ENCODE peak calls at places on chromosomes 12 and 14, in four cellular contexts. U is K562, Y is HCT116, Z is Panc1. D is an unnamed sample.

GRCh38 chr12:105067511-105068031 is 16.7 kb downstream of the ALDH1L2 start:
- DNase-seq in U (no peak), Y (no peak), Z (no peak), D (no peak)

GRCh38 chr12:57177354-57177753 is 29.9 kb upstream of the LRP1-AS start:
- DNase-seq in U (no peak), Y (no peak), Z (no peak), D (no peak)

GRCh38 chr12:121287267-121287954 is 9.1 kb downstream of the CAMKK2 start:
- DNase-seq in U (no peak), Y (no peak), Z (no peak), D (no peak)

GRCh38 chr14:31768355-31768754 is 207.2 kb downstream of the NUBPL start:
- DNase-seq in U (no peak), Y (no peak), Z (no peak), D (no peak)

GRCh38 chr12:100593490-100593889 is 20.0 kb downstream of the GAS2L3 start:
- DNase-seq in U (no peak), Y (no peak), Z (no peak), D (peak)

GRCh38 chr14:104085889-104086201 is 345 bp downstream of the ASPG start:
- DNase-seq in U (no peak), Y (no peak), Z (no peak), D (no peak)

GRCh38 chr14:88463318-88463717 is 77.9 kb downstream of the SPATA7 start:
- DNase-seq in U (peak), Y (peak), Z (no peak), D (peak)

GRCh38 chr14:102927346-102927877 is 4.9 kb downstream of the AMN start:
- DNase-seq in U (no peak), Y (peak), Z (no peak), D (no peak)

GRCh38 chr14:77154421-77154820 is 12.8 kb upstream of the ZDHHC22 start:
- DNase-seq in U (no peak), Y (no peak), Z (no peak), D (no peak)

GRCh38 chr12:131113562-131113961 is 159.9 kb downstream of the ADGRD1 start:
- DNase-seq in U (no peak), Y (no peak), Z (no peak), D (no peak)

GRCh38 chr14:94805726-94806288 is 35.9 kb upstream of the GSC start:
- DNase-seq in U (no peak), Y (no peak), Z (no peak), D (no peak)

GRCh38 chr14:104385189-104386135 is 194.1 kb upstream of the C14orf180 start:
- DNase-seq in U (no peak), Y (no peak), Z (no peak), D (no peak)

GRCh38 chr14:19823178-19823577 is 19.6 kb downstream of the OR4N2 start:
- DNase-seq in U (no peak), Y (no peak), Z (no peak), D (no peak)

GRCh38 chr12:28253175-28253641 is 63.0 kb downstream of the CCDC91 start:
- DNase-seq in U (no peak), Y (no peak), Z (no peak), D (no peak)

GRCh38 chr12:95118138-95118787 is 44.8 kb upstream of the NR2C1 start:
- DNase-seq in U (no peak), Y (no peak), Z (no peak), D (peak)

GRCh38 chr14:90785876-90786450 is 30.3 kb downstream of the TTC7B start:
- DNase-seq in U (no peak), Y (no peak), Z (no peak), D (no peak)
- TF ChIP-seq TCF7L2 in U (no peak), Y (no peak), Z (no peak), D (no peak)

GRCh38 chr12:54683388-54683787 is 35.2 kb upstream of the DCD start:
- DNase-seq in U (no peak), Y (no peak), Z (no peak), D (no peak)

GRCh38 chr12:54678131-54678530 is 30.0 kb upstream of the DCD start:
- DNase-seq in U (no peak), Y (no peak), Z (no peak), D (no peak)

GRCh38 chr12:54682674-54683073 is 34.5 kb upstream of the DCD start:
- DNase-seq in U (no peak), Y (no peak), Z (no peak), D (no peak)

GRCh38 chr12:54684636-54685630 is 36.8 kb upstream of the DCD start:
- DNase-seq in U (no peak), Y (no peak), Z (no peak), D (no peak)

DNA sequence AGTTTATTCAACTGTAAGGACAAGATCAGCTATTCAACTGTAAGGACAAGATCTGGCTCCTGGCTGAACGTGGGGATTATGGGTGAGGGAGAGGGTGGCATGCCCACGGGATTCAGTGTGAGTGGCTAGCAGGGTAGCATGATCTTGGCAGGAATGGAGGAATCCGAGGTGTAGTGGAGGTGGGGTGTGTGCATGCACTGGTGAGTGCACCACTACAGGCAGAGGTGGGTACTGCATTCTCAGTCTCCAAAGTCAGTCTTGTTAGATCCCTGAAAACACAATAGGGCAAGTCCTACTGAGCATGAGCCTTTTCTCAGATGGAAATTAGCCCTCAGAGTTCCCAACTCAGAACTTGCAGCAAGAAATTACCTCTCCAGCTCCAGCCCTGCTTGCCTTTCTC is 32.2 kb upstream of the DCD start:
- DNase-seq in U (peak), Y (peak), Z (peak), D (peak)
- TF ChIP-seq TCF7L2 in U (no peak), Y (no peak), Z (no peak), D (no peak)

GRCh38 chr14:71651228-71651627 is 281.0 kb upstream of the RGS6 start:
- DNase-seq in U (no peak), Y (no peak), Z (no peak), D (no peak)
- TF ChIP-seq TCF7L2 in U (no peak), Y (no peak), Z (no peak), D (no peak)

GRCh38 chr14:54503476-54503875 is 6.2 kb upstream of the CGRRF1 start:
- DNase-seq in U (no peak), Y (peak), Z (no peak), D (peak)
- TF ChIP-seq TCF7L2 in U (no peak), Y (no peak), Z (no peak), D (no peak)

GRCh38 chr14:101476931-101477553 is 84.3 kb upstream of the DIO3 start:
- DNase-seq in U (no peak), Y (peak), Z (peak), D (peak)

GRCh38 chr14:101478096-101478495 is 83.2 kb upstream of the DIO3 start:
- DNase-seq in U (no peak), Y (no peak), Z (no peak), D (no peak)

GRCh38 chr14:101477648-101478047 is 83.6 kb upstream of the DIO3 start:
- DNase-seq in U (no peak), Y (no peak), Z (no peak), D (no peak)

GRCh38 chr14:101480022-101480746 is 81.1 kb upstream of the DIO3 start:
- DNase-seq in U (no peak), Y (no peak), Z (no peak), D (no peak)

GRCh38 chr14:101478796-101479410 is 82.4 kb upstream of the DIO3 start:
- DNase-seq in U (no peak), Y (no peak), Z (no peak), D (no peak)
- TF ChIP-seq TCF7L2 in U (no peak), Y (no peak), Z (no peak), D (no peak)

GRCh38 chr14:42687421-42687820 is 1080.7 kb downstream of the LRFN5 start:
- DNase-seq in U (no peak), Y (no peak), Z (no peak), D (no peak)

GRCh38 chr14:42683690-42684089 is 1077.0 kb downstream of the LRFN5 start:
- DNase-seq in U (no peak), Y (no peak), Z (no peak), D (no peak)
- TF ChIP-seq TCF7L2 in U (no peak), Y (no peak), Z (no peak), D (no peak)

GRCh38 chr14:37824936-37825698 is 229.7 kb downstream of the TTC6 start:
- DNase-seq in U (no peak), Y (no peak), Z (no peak), D (no peak)
- TF ChIP-seq TCF7L2 in U (no peak), Y (no peak), Z (no peak), D (no peak)

DNA sequence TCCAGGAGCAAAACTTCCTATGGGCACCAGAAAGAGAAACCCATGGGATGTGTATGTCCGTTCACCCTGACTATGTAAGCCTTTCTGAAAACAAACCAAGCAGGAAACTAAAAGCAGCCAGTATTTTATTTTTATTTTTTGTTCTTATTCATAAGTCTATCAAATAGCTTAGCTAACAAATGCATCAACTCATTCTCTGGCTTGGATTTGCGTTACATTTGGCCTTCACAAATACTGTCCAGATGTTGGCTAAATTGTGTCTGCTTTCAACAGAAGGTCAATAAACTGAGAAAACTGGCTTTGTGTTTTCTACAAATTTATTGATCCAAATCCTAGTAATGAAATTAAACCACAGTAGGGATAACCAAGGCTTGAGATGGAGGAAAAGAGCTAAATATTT is 379.0 kb downstream of the NOVA1 start:
- DNase-seq in U (no peak), Y (no peak), Z (no peak), D (no peak)
- TF ChIP-seq TCF7L2 in U (no peak), Y (no peak), Z (no peak), D (no peak)

D was measured in HepG2.